ENCODE peak calls at places on chromosomes 6 and 20, in six cellular contexts. One of them, this sample, is unnamed.

GRCh38 chr6:44012078-44012493 is 115.2 kb downstream of the MRPL14 start:
- DNase-seq in AG04449: peak
- DNase-seq in HT-29: no peak
- DNase-seq in Right ventricle myocardium superior: no peak
- DNase-seq in M059J: peak
- DNase-seq in ELR: peak
- DNase-seq in this sample: peak

GRCh38 chr6:29354980-29355379 is 13.7 kb downstream of the OR5V1 start:
- DNase-seq in M059J: no peak
- DNase-seq in HT-29: no peak
- DNase-seq in ELR: no peak
- DNase-seq in Right ventricle myocardium superior: no peak
- DNase-seq in AG04449: no peak
- DNase-seq in this sample: no peak

GRCh38 chr20:47295921-47296426 is 60.5 kb downstream of the ZMYND8 start:
- DNase-seq in HT-29: no peak
- DNase-seq in ELR: no peak
- DNase-seq in M059J: no peak
- DNase-seq in AG04449: no peak
- DNase-seq in Right ventricle myocardium superior: no peak
- DNase-seq in this sample: no peak

GRCh38 chr6:111985202-111985731 is 68.6 kb upstream of the CCN6 start:
- DNase-seq in Right ventricle myocardium superior: no peak
- DNase-seq in HT-29: peak
- DNase-seq in M059J: peak
- DNase-seq in ELR: peak
- DNase-seq in AG04449: peak
- DNase-seq in this sample: peak

GRCh38 chr6:145977881-145978280 is 13.7 kb upstream of the SHPRH start:
- DNase-seq in AG04449: no peak
- DNase-seq in HT-29: no peak
- DNase-seq in ELR: no peak
- DNase-seq in M059J: no peak
- DNase-seq in Right ventricle myocardium superior: no peak
- DNase-seq in this sample: no peak

GRCh38 chr6:38141716-38142115 is 322.2 kb downstream of the ZFAND3 start:
- DNase-seq in HT-29: no peak
- DNase-seq in Right ventricle myocardium superior: no peak
- DNase-seq in AG04449: no peak
- DNase-seq in M059J: no peak
- DNase-seq in ELR: no peak
- DNase-seq in this sample: no peak

GRCh38 chr20:23048283-23049200 is 930 bp downstream of the THBD start:
- DNase-seq in AG04449: no peak
- DNase-seq in HT-29: no peak
- DNase-seq in M059J: peak
- DNase-seq in Right ventricle myocardium superior: peak
- DNase-seq in ELR: peak
- DNase-seq in this sample: peak

GRCh38 chr6:153214439-153214838 is 83.4 kb upstream of the RGS17 start:
- DNase-seq in HT-29: no peak
- DNase-seq in Right ventricle myocardium superior: no peak
- DNase-seq in AG04449: no peak
- DNase-seq in M059J: no peak
- DNase-seq in ELR: no peak
- DNase-seq in this sample: no peak

GRCh38 chr6:42176981-42177380 is 3.8 kb downstream of the GUCA1A start:
- DNase-seq in AG04449: no peak
- DNase-seq in Right ventricle myocardium superior: no peak
- DNase-seq in ELR: no peak
- DNase-seq in M059J: no peak
- DNase-seq in HT-29: no peak
- DNase-seq in this sample: no peak

GRCh38 chr6:137894779-137895385 is 27.8 kb downstream of the TNFAIP3 start:
- DNase-seq in M059J: peak
- DNase-seq in ELR: peak
- DNase-seq in HT-29: no peak
- DNase-seq in Right ventricle myocardium superior: no peak
- DNase-seq in AG04449: no peak
- DNase-seq in this sample: peak

GRCh38 chr20:38969708-38970107 is 7.6 kb downstream of the DHX35 start:
- DNase-seq in ELR: peak
- DNase-seq in AG04449: no peak
- DNase-seq in Right ventricle myocardium superior: no peak
- DNase-seq in M059J: peak
- DNase-seq in HT-29: no peak
- DNase-seq in this sample: no peak

GRCh38 chr20:3696200-3696599 is 14.4 kb upstream of the ADAM33 start:
- DNase-seq in Right ventricle myocardium superior: no peak
- DNase-seq in AG04449: no peak
- DNase-seq in HT-29: peak
- DNase-seq in ELR: no peak
- DNase-seq in M059J: no peak
- DNase-seq in this sample: no peak

GRCh38 chr6:72941751-72942150 is 283.5 kb downstream of the KHDC1L start:
- DNase-seq in M059J: no peak
- DNase-seq in Right ventricle myocardium superior: no peak
- DNase-seq in ELR: no peak
- DNase-seq in AG04449: no peak
- DNase-seq in HT-29: no peak
- DNase-seq in this sample: no peak

GRCh38 chr20:45835230-45836224 is 1.9 kb downstream of the SNX21 start:
- DNase-seq in M059J: no peak
- DNase-seq in AG04449: no peak
- DNase-seq in HT-29: no peak
- DNase-seq in ELR: peak
- DNase-seq in Right ventricle myocardium superior: peak
- DNase-seq in this sample: no peak

GRCh38 chr6:36933102-36933501 is 21.4 kb upstream of the PI16 start:
- DNase-seq in HT-29: no peak
- DNase-seq in ELR: peak
- DNase-seq in Right ventricle myocardium superior: no peak
- DNase-seq in AG04449: no peak
- DNase-seq in M059J: peak
- DNase-seq in this sample: peak

GRCh38 chr20:21380711-21381110 is 16.6 kb downstream of the NKX2-4 start:
- DNase-seq in ELR: no peak
- DNase-seq in M059J: no peak
- DNase-seq in HT-29: no peak
- DNase-seq in Right ventricle myocardium superior: no peak
- DNase-seq in AG04449: no peak
- DNase-seq in this sample: no peak

GRCh38 chr6:146870765-146871164 is 272.0 kb downstream of the ADGB start:
- DNase-seq in HT-29: no peak
- DNase-seq in ELR: no peak
- DNase-seq in M059J: no peak
- DNase-seq in Right ventricle myocardium superior: no peak
- DNase-seq in AG04449: no peak
- DNase-seq in this sample: no peak

GRCh38 chr6:64948261-64948660 is 758.8 kb downstream of the EYS start:
- DNase-seq in ELR: no peak
- DNase-seq in M059J: no peak
- DNase-seq in AG04449: no peak
- DNase-seq in HT-29: no peak
- DNase-seq in Right ventricle myocardium superior: no peak
- DNase-seq in this sample: no peak

GRCh38 chr6:51846531-51846930 is 240.9 kb downstream of the PKHD1 start:
- DNase-seq in M059J: no peak
- DNase-seq in HT-29: no peak
- DNase-seq in AG04449: no peak
- DNase-seq in ELR: no peak
- DNase-seq in Right ventricle myocardium superior: no peak
- DNase-seq in this sample: no peak

GRCh38 chr6:91304506-91304905 is 717.6 kb upstream of the MAP3K7 start:
- DNase-seq in ELR: no peak
- DNase-seq in M059J: no peak
- DNase-seq in HT-29: no peak
- DNase-seq in AG04449: no peak
- DNase-seq in Right ventricle myocardium superior: no peak
- DNase-seq in this sample: peak

GRCh38 chr20:60272790-60273189 is 314.6 kb downstream of the CDH26 start:
- DNase-seq in AG04449: no peak
- DNase-seq in HT-29: no peak
- DNase-seq in M059J: no peak
- DNase-seq in Right ventricle myocardium superior: no peak
- DNase-seq in ELR: no peak
- DNase-seq in this sample: no peak

GRCh38 chr6:21598662-21599061 is 5.1 kb downstream of the SOX4 start:
- DNase-seq in ELR: no peak
- DNase-seq in Right ventricle myocardium superior: no peak
- DNase-seq in AG04449: no peak
- DNase-seq in M059J: no peak
- DNase-seq in HT-29: no peak
- DNase-seq in this sample: peak

GRCh38 chr6:33717857-33718552 is 6.5 kb upstream of the UQCC2 start:
- DNase-seq in Right ventricle myocardium superior: peak
- DNase-seq in AG04449: no peak
- DNase-seq in M059J: no peak
- DNase-seq in ELR: no peak
- DNase-seq in HT-29: no peak
- DNase-seq in this sample: no peak

GRCh38 chr6:28311139-28311823 is 24.7 kb downstream of the ZSCAN31 start:
- DNase-seq in AG04449: no peak
- DNase-seq in Right ventricle myocardium superior: no peak
- DNase-seq in HT-29: no peak
- DNase-seq in M059J: no peak
- DNase-seq in ELR: no peak
- DNase-seq in this sample: no peak

GRCh38 chr6:511488-512137 is 120.1 kb downstream of the IRF4 start:
- DNase-seq in AG04449: no peak
- DNase-seq in Right ventricle myocardium superior: no peak
- DNase-seq in HT-29: no peak
- DNase-seq in ELR: no peak
- DNase-seq in M059J: no peak
- DNase-seq in this sample: peak

GRCh38 chr6:36659271-36659670 is 19.2 kb upstream of the CDKN1A start:
- DNase-seq in AG04449: no peak
- DNase-seq in ELR: peak
- DNase-seq in M059J: peak
- DNase-seq in HT-29: no peak
- DNase-seq in Right ventricle myocardium superior: no peak
- DNase-seq in this sample: peak

GRCh38 chr6:35737413-35738211 is 780 bp downstream of the ARMC12 start:
- DNase-seq in M059J: peak
- DNase-seq in Right ventricle myocardium superior: no peak
- DNase-seq in HT-29: peak
- DNase-seq in AG04449: peak
- DNase-seq in ELR: peak
- DNase-seq in this sample: peak

GRCh38 chr20:45945678-45946148 is 11.2 kb downstream of the PCIF1 start:
- DNase-seq in M059J: peak
- DNase-seq in Right ventricle myocardium superior: no peak
- DNase-seq in HT-29: peak
- DNase-seq in ELR: peak
- DNase-seq in AG04449: no peak
- DNase-seq in this sample: peak

This sample was measured in choroid plexus epithelial cell.